ENCODE peak calls at places on chromosomes 2 and 18, in six cellular contexts. M, H, S, D, K and U are unnamed samples.

GRCh38 chr2:53811601-53812000 is 24.8 kb downstream of the ERLEC1 start:
- DNase-seq in D (no peak), K (no peak), M (no peak), S (no peak), H (no peak), U (no peak)

GRCh38 chr2:218244665-218245064 is 16.1 kb upstream of the GPBAR1 start:
- DNase-seq in D (no peak), K (no peak), S (no peak), M (no peak), H (no peak), U (no peak)

GRCh38 chr2:25103287-25103871 is 61.5 kb downstream of the EFR3B start:
- DNase-seq in H (peak; percentile 51), S (no peak), K (no peak), D (peak; percentile 25), M (peak; percentile 81), U (peak; percentile 78)

GRCh38 chr2:149686677-149687427 is 99.3 kb upstream of the MMADHC start:
- DNase-seq in K (no peak), M (no peak), S (no peak), H (no peak), D (no peak), U (no peak)

GRCh38 chr2:239827511-239827865 is 197.7 kb downstream of the NDUFA10 start:
- DNase-seq in K (peak; percentile 61), H (peak; percentile 6), S (peak; percentile 4), D (no peak), M (no peak), U (no peak)

GRCh38 chr2:130834923-130835765 is 1.6 kb upstream of the ARHGEF4 start:
- DNase-seq in H (no peak), M (no peak), S (no peak), K (peak; percentile 58), D (no peak), U (no peak)

GRCh38 chr2:25419678-25420242 is 78.0 kb upstream of the DNMT3A start:
- DNase-seq in K (no peak), H (no peak), D (no peak), M (no peak), S (no peak), U (no peak)

GRCh38 chr2:180184506-180184905 is 177.4 kb upstream of the CWC22 start:
- DNase-seq in D (no peak), S (no peak), K (no peak), H (no peak), M (peak; percentile 65), U (peak; percentile 93)

GRCh38 chr2:152320166-152320565 is 14.8 kb upstream of the FMNL2 start:
- DNase-seq in M (peak; percentile 19), S (no peak), K (no peak), H (no peak), D (no peak), U (no peak)

GRCh38 chr2:4715065-4715464 is 977.1 kb upstream of the SOX11 start:
- DNase-seq in D (no peak), S (no peak), K (no peak), M (no peak), H (no peak), U (no peak)

GRCh38 chr18:323253-323622 is 55.4 kb upstream of the THOC1 start:
- DNase-seq in H (no peak), S (no peak), D (no peak), M (peak; percentile 42), K (no peak), U (no peak)

GRCh38 chr2:238489431-238489830 is 62.7 kb downstream of the ASB1 start:
- DNase-seq in K (peak; percentile 66), M (no peak), S (no peak), D (no peak), H (no peak), U (no peak)

GRCh38 chr18:48547456-48548403 is 8.9 kb downstream of the CTIF start:
- DNase-seq in M (peak; percentile 73), H (no peak), D (no peak), K (peak; percentile 52), S (no peak), U (peak; percentile 98)

GRCh38 chr2:43129676-43130547 is 96.5 kb downstream of the ZFP36L2 start:
- DNase-seq in H (no peak), K (no peak), M (peak; percentile 59), D (no peak), S (peak; percentile 35), U (no peak)

GRCh38 chr2:198004921-198005829 is 200.8 kb downstream of the PLCL1 start:
- DNase-seq in K (no peak), M (no peak), S (no peak), H (no peak), D (no peak), U (no peak)
- H3K27ac ChIP-seq in K (no peak overlapping the region), M (no peak overlapping the region), S (no peak overlapping the region), H (no peak overlapping the region), D (no peak overlapping the region), U (no peak overlapping the region)

DNA sequence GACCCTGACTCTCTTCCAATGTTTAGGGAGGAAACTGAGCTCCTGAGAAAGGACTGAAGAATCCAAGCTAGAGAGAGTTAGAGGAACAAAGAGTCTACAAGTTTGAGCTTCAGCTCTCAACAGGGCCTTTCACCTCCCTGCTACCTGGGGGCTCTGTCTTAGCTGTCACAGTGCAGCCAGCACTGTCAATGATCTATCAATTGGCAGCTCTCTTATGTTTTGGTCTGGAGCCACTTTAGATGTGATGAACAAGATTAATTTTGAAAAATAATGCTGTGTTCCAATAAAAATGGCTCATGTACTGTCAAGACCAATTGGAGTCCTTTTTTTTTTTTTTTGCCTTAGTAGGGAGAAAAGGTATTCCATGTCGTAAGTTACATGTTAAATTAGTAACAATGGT is 215.8 kb upstream of the TRIB2 start:
- DNase-seq in S (no peak), D (no peak), K (no peak), H (no peak), M (no peak), U (no peak)
- H3K4me1 ChIP-seq in S (peaks cover 94% of the 10 kb centered on the region), D (no peaks in the 10 kb centered on the region), K (peaks cover 3% of the 10 kb centered on the region), H (no peaks in the 10 kb centered on the region), M (no peaks in the 10 kb centered on the region), U (no peaks in the 10 kb centered on the region)

DNA sequence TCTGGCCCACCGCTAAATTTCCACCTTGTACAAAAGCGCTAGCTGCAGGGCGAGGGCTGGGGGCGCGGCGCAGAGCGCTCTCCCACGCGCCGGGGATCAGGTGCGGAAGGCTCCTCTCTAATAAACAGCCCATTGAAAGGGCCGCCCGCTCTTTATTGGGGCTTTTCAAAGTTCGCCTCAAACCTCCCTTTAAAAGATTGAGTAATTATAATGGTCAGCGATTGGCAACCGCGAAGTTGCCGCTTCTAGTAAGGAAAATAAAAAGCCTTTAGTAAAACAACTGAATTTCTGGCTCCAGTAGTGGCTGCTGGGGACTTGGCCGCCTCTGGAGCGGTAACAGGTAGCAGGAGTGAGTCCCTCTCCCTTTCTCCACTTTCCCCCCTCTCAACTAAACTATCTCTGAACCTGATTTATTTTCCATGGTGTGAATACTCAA is 755 bp downstream of the NEUROD1 start:
- DNase-seq in K (no peak), S (no peak), M (no peak), D (no peak), H (no peak), U (no peak)
- H3K27me3 ChIP-seq in K (peaks cover 2% of the 10 kb centered on the region), S (peaks cover 46% of the 10 kb centered on the region), M (peaks cover 100% of the 10 kb centered on the region), D (peaks cover 20% of the 10 kb centered on the region), H (no peaks in the 10 kb centered on the region), U (peaks cover 95% of the 10 kb centered on the region)

GRCh38 chr2:102514061-102514785 is 41.2 kb downstream of the SLC9A4 start:
- DNase-seq in K (no peak), M (peak; percentile 94), D (no peak), S (no peak), H (no peak), U (peak; percentile 82)
- H3K27ac ChIP-seq in K (no peak overlapping the region), M (no peak overlapping the region), D (no peak overlapping the region), S (no peak overlapping the region), H (no peak overlapping the region), U (no peak overlapping the region)